ENCODE peak calls at places on chromosomes 3 and 15, in seven cellular contexts. U is SK-N-SH, E is HCT116, Y is K562, V is GM12878, X is H1, R is HepG2. O is an unnamed sample.

GRCh38 chr3:64796597-64796996 is 108.8 kb upstream of the ADAMTS9 start:
- DNase-seq in U (no peak), E (no peak), Y (no peak), V (no peak), X (no peak), R (no peak), O (no peak)

GRCh38 chr3:38008971-38009580 is 18.5 kb downstream of the VILL start:
- DNase-seq in U (no peak), E (no peak), Y (no peak), V (no peak), X (no peak), R (no peak), O (no peak)

GRCh38 chr15:36878745-36879262 is 221.5 kb downstream of the MEIS2 start:
- DNase-seq in U (no peak), E (no peak), Y (no peak), V (no peak), X (no peak), R (no peak), O (no peak)

GRCh38 chr3:138678874-138679392 is 70.4 kb downstream of the FAIM start:
- DNase-seq in U (no peak), E (no peak), Y (no peak), V (no peak), X (no peak), R (no peak), O (no peak)

GRCh38 chr3:64295594-64295993 is 70.3 kb upstream of the PRICKLE2 start:
- DNase-seq in U (no peak), E (no peak), Y (no peak), V (no peak), X (no peak), R (no peak), O (no peak)

GRCh38 chr3:25856902-25857518 is 67.1 kb downstream of the OXSM start:
- DNase-seq in U (peak), E (peak), Y (peak), V (no peak), X (no peak), R (peak), O (no peak)

GRCh38 chr15:50939911-50940310 is 31.4 kb downstream of the AP4E1 start:
- DNase-seq in U (no peak), E (no peak), Y (no peak), V (no peak), X (no peak), R (peak), O (no peak)

GRCh38 chr3:48927928-48928327 is 9.3 kb downstream of the ARIH2 start:
- DNase-seq in U (no peak), E (no peak), Y (no peak), V (no peak), X (no peak), R (no peak), O (no peak)

GRCh38 chr3:109117939-109118338 is at the start of gene MORC1:
- DNase-seq in U (no peak), E (no peak), Y (peak), V (no peak), X (no peak), R (no peak), O (no peak)

GRCh38 chr15:83613146-83613635 is 40.7 kb upstream of the ADAMTSL3 start:
- DNase-seq in U (no peak), E (no peak), Y (no peak), V (no peak), X (no peak), R (no peak), O (no peak)

GRCh38 chr3:15331606-15332404 is 581 bp downstream of the SH3BP5 start:
- DNase-seq in U (peak), E (no peak), Y (no peak), V (no peak), X (no peak), R (no peak), O (no peak)

GRCh38 chr15:55868707-55869106 is 124.7 kb downstream of the NEDD4 start:
- DNase-seq in U (no peak), E (no peak), Y (no peak), V (no peak), X (no peak), R (peak), O (peak)

GRCh38 chr3:46948830-46949671 is 27.5 kb downstream of the CCDC12 start:
- DNase-seq in U (no peak), E (no peak), Y (no peak), V (no peak), X (no peak), R (peak), O (no peak)

GRCh38 chr3:193788189-193788946 is 195.4 kb downstream of the OPA1 start:
- DNase-seq in U (peak), E (peak), Y (peak), V (peak), X (no peak), R (peak), O (no peak)

GRCh38 chr15:62209322-62209721 is 44.2 kb upstream of the C2CD4B start:
- DNase-seq in U (no peak), E (no peak), Y (no peak), V (no peak), X (no peak), R (no peak), O (no peak)

GRCh38 chr15:40106203-40107161 is 2.2 kb downstream of the BMF start:
- DNase-seq in U (no peak), E (no peak), Y (peak), V (peak), X (no peak), R (peak), O (no peak)

GRCh38 chr3:52210550-52211046 is 12.6 kb downstream of the ALAS1 start:
- DNase-seq in U (no peak), E (no peak), Y (no peak), V (no peak), X (no peak), R (peak), O (no peak)

GRCh38 chr15:92012368-92012629 is 158.8 kb downstream of the SLCO3A1 start:
- DNase-seq in U (no peak), E (no peak), Y (no peak), V (no peak), X (no peak), R (no peak), O (no peak)

GRCh38 chr3:124413393-124413792 is 316.9 kb upstream of the UMPS start:
- DNase-seq in U (no peak), E (no peak), Y (no peak), V (no peak), X (no peak), R (no peak), O (no peak)

GRCh38 chr3:171283248-171284222 is 176.7 kb downstream of the TNIK start:
- DNase-seq in U (no peak), E (no peak), Y (no peak), V (peak), X (no peak), R (no peak), O (no peak)

GRCh38 chr3:48129921-48130320 is 58.3 kb downstream of the CDC25A start:
- DNase-seq in U (no peak), E (no peak), Y (no peak), V (no peak), X (no peak), R (no peak), O (no peak)

GRCh38 chr3:140206196-140207040 is 271.4 kb downstream of the CLSTN2 start:
- DNase-seq in U (peak), E (no peak), Y (peak), V (no peak), X (no peak), R (no peak), O (no peak)

GRCh38 chr15:35349916-35350315 is 196.0 kb downstream of the DPH6 start:
- DNase-seq in U (no peak), E (no peak), Y (no peak), V (no peak), X (no peak), R (no peak), O (no peak)

GRCh38 chr15:36996538-36997181 is 103.7 kb downstream of the MEIS2 start:
- DNase-seq in U (no peak), E (no peak), Y (no peak), V (no peak), X (no peak), R (no peak), O (no peak)

GRCh38 chr3:193821272-193821671 is 228.3 kb downstream of the OPA1 start:
- DNase-seq in U (no peak), E (no peak), Y (no peak), V (no peak), X (no peak), R (no peak), O (no peak)

GRCh38 chr3:193194417-193194816 is 46.6 kb upstream of the PLAAT1 start:
- DNase-seq in U (no peak), E (no peak), Y (no peak), V (no peak), X (no peak), R (no peak), O (no peak)

GRCh38 chr3:185309309-185309708 is 53.6 kb upstream of the MAP3K13 start:
- DNase-seq in U (no peak), E (no peak), Y (no peak), V (no peak), X (no peak), R (peak), O (no peak)

GRCh38 chr3:172209333-172210321 is 170.2 kb downstream of the FNDC3B start:
- DNase-seq in U (no peak), E (no peak), Y (no peak), V (no peak), X (no peak), R (no peak), O (no peak)

GRCh38 chr3:87867001-87867400 is 191.8 kb downstream of the CGGBP1 start:
- DNase-seq in U (no peak), E (no peak), Y (no peak), V (no peak), X (no peak), R (no peak), O (no peak)

GRCh38 chr3:153714588-153715285 is 406.5 kb upstream of the ARHGEF26 start:
- DNase-seq in U (no peak), E (no peak), Y (no peak), V (no peak), X (no peak), R (no peak), O (no peak)

GRCh38 chr3:139655880-139656279 is 21.9 kb downstream of the NMNAT3 start:
- DNase-seq in U (no peak), E (no peak), Y (no peak), V (no peak), X (no peak), R (peak), O (no peak)

GRCh38 chr3:177934001-177934891 is 602.0 kb upstream of the KCNMB2 start:
- DNase-seq in U (no peak), E (no peak), Y (no peak), V (no peak), X (no peak), R (peak), O (no peak)

GRCh38 chr15:62957130-62957529 is 85.4 kb upstream of the TPM1 start:
- DNase-seq in U (no peak), E (no peak), Y (no peak), V (no peak), X (no peak), R (no peak), O (no peak)

GRCh38 chr3:10977864-10978510 is 14.6 kb upstream of the SLC6A1 start:
- DNase-seq in U (no peak), E (no peak), Y (no peak), V (no peak), X (no peak), R (no peak), O (no peak)

DNA sequence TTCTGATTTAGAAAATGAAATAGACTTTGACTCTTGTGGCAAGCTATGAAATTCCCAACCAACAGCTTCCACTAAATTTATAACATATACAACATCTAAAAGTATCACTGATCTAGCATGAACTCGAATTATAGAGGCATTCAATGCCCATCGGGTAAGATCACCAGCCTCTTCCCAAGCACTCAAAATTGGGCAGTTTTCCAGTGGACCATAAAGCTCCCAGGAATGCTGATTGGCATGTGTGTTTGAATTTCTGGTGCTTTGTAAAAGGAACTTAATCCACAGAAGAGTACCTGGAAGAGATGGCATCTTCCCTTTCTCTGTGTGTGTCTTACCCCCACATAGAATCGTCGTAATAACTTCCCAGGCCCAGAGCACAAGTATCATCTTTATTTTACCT is 10.0 kb downstream of the LRTM1 start:
- DNase-seq in U (no peak), E (no peak), Y (no peak), V (no peak), X (no peak), R (no peak), O (no peak)
- TF ChIP-seq SIN3A in U (no peak), E (no peak), Y (no peak), V (no peak), X (no peak), R (no peak), O (no peak)

DNA sequence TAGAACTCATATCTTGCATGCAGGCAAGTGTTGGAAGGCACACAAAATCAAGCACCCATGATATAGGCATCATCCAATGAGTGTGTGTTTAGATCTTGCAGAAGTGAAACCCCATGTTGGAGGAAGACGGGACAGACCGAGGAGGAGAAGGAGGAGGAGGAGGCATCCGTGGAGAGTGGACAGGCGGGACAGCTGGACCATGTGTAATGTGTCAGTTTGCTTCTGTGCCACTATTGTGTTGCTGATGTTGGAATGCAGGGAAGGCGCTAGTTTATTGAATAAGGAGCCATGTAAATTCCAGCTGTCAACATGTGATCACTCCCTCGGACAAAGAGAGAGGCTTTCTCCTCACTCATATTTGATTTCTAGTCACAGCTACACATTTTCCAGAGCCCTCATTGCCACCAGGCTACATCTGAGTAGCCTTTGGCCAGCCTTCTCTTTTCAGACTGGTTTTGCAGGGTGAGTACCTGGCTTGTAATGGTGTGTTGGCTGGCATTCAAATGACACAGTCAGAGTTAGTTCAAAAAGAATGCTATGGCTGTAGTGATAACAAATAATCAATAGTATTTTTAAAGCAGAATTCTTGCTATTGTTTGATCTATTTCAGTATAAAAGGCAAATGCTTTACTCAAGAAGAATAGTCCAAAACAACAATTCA is 1037.6 kb upstream of the NR2F2 start:
- DNase-seq in U (no peak), E (no peak), Y (no peak), V (no peak), X (no peak), R (no peak), O (no peak)
- TF ChIP-seq SIN3A in U (no peak), E (no peak), Y (no peak), V (no peak), X (no peak), R (no peak), O (no peak)

DNA sequence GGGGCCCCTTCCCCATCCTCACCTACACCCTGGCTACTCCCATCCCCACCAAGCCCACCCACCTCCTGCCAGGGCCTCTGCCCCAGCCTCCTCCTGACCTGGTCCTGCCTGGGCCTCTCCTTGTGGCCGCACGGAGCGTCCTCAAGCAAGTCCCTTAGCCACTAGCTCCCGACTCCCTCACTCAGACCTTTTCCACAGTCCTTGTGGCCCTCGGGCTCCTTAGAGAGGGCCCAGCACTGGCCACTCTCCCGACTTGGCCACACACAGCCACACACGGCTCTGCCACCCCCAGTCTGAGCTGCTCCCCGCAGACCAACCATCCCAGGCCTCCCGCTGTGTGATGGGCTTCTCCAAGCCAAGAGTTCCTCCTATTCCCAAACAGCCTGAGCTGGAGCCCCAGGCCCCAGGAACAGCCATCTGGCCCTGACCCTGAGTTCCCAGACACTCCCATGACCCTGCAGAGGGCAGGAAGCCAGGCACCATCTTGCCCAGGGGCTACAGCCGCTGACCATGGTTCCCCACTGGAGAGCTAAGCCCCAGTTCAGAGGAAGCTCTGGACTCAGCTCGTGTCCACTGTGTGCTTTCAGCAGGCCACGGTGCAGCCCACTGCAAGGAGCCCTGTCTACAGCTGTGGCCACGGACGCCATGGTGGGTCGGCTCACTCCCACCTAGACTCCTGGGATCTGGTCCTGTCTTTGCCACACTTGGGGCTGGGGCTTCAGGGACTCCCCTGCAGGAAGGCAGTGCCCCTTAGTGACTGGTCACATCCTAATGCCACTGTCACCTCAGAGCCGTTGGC is 7.0 kb upstream of the RAB43 start:
- DNase-seq in U (no peak), E (no peak), Y (no peak), V (no peak), X (no peak), R (no peak), O (no peak)
- TF ChIP-seq SIN3A in U (no peak), E (no peak), Y (no peak), V (no peak), X (no peak), R (no peak), O (no peak)

DNA sequence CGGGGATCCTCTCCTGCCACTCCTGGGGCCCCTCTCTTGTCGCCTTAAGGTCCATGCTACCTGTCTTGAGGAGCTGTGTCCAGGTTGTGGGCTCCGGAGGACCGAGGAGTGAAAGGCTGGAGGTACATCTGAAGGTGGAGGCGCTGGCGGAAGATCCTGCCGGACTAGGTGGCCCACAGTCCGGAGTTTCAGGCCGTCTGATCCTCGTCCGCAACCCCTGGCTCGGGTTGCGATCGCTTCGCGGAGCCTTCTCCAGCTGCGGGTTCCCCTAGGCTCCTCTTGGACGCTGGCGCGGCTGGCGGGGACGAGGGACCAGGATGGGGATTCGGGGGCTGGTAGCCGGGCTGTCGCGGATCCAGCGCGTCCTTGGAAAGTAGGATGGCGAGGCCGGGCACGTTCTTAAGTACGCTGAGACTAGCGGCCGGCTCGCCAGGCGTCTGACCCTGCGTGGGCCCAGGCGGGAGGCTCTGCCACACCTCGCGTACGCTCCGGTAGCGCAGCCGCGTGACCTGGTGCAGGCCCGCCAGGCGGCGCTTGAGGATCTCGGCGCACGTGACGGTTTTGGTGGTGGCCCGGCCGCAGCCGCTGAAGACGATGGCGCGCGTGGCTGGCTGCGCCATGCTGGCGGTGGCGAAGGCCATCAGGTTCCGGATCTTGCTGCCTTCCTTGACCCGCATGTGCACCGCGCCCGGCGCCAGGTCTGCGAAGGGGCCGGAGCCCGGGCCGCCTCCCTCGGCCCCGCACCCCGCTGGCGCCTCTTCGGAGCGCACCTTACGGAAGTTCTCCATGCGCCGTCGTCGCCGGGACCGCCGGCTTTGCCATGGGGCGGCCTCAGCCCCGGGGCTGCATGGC is 550 bp downstream of the RPP25 start:
- DNase-seq in U (peak), E (no peak), Y (peak), V (no peak), X (no peak), R (no peak), O (no peak)
- TF ChIP-seq SIN3A in U (no peak), E (no peak), Y (no peak), V (no peak), X (no peak), R (no peak), O (peak)

DNA sequence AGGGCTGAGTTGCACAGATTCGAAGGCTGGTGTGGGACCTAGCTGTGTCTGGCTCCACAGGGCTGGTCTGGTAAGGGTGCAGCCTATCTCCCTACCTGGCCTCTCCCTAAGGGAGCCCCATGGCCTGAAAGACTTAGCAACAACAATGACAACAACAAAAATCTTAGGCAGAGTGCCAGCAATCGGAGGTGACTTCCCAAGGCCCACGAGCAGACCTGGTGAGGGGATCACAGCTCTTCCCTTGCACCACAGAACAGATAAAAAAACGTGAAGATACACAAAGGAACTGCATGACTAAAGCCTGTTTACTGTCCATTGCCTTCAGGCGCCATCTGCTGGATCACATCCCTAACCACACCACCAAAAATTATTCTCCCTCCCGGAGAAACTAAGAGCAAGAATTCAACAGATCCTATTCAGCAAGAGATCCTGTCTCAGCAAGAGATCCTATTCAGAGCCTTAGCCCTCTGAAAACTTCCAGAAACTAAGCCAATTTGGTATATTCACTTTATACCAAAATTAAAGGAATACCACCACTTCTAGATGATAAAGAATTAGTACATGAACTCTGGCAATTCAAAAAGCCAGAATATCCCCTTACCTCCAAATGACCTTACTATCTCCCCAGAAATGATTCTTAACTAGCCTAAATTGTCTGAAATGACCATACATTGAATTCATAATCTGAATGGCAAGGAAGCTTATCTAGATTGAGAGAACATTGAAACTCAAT is 24.1 kb upstream of the OR5K4 start:
- DNase-seq in U (peak), E (peak), Y (peak), V (peak), X (no peak), R (peak), O (peak)
- TF ChIP-seq SIN3A in U (no peak), E (no peak), Y (no peak), V (no peak), X (no peak), R (no peak), O (no peak)

O was measured in Panc1.